ENCODE peak calls at places on chromosomes 1 and 21, in five cellular contexts. T is body of pancreas, F is HCT116, Z is upper lobe of right lung, K is ovary. C is an unnamed sample.

GRCh38 chr1:13967707-13968106 is 267.7 kb downstream of the PRDM2 start:
- DNase-seq in F (no peak), K (no peak), Z (no peak), T (no peak), C (no peak)

GRCh38 chr21:31879251-31879650 is 6.4 kb downstream of the HUNK start:
- DNase-seq in K (no peak), F (no peak), Z (no peak), T (peak; percentile 55), C (no peak)

GRCh38 chr1:220076861-220077762 is 12.5 kb downstream of the BPNT1 start:
- DNase-seq in Z (no peak), T (no peak), K (no peak), F (no peak), C (no peak)

GRCh38 chr1:64965239-64966157 is 851 bp downstream of the JAK1 start:
- DNase-seq in T (peak; percentile 69), F (no peak), K (peak; percentile 81), Z (peak; percentile 86), C (peak; percentile 70)

GRCh38 chr1:167676205-167676915 is 45.4 kb upstream of the MPZL1 start:
- DNase-seq in K (no peak), T (no peak), Z (no peak), F (no peak), C (no peak)

GRCh38 chr1:15064217-15064929 is 89.2 kb upstream of the TMEM51 start:
- DNase-seq in F (no peak), K (no peak), T (no peak), Z (no peak), C (no peak)

GRCh38 chr1:32332290-32333079 is 3.5 kb downstream of the MARCKSL1 start:
- DNase-seq in T (no peak), K (no peak), F (no peak), Z (no peak), C (no peak)

GRCh38 chr1:26302733-26303405 is 3.6 kb downstream of the UBXN11 start:
- DNase-seq in T (no peak), F (no peak), K (no peak), Z (no peak), C (peak; percentile 89)

GRCh38 chr1:214329456-214330220 is 48.7 kb downstream of the SMYD2 start:
- DNase-seq in F (no peak), T (no peak), Z (no peak), K (no peak), C (no peak)

GRCh38 chr21:18832950-18833349 is 429.4 kb upstream of the TMPRSS15 start:
- DNase-seq in F (no peak), T (no peak), K (no peak), Z (no peak), C (no peak)

GRCh38 chr1:39726600-39726999 is 12.1 kb upstream of the PPIE start:
- DNase-seq in K (no peak), Z (no peak), F (no peak), T (no peak), C (no peak)

GRCh38 chr1:177302365-177303044 is 131.7 kb downstream of the BRINP2 start:
- DNase-seq in Z (peak; percentile 65), T (peak; percentile 16), F (no peak), K (no peak), C (no peak)

GRCh38 chr1:51192213-51192843 is 43.7 kb upstream of the RNF11 start:
- DNase-seq in K (peak; percentile 65), Z (no peak), T (peak; percentile 75), F (peak; percentile 63), C (peak; percentile 65)

GRCh38 chr21:44002511-44002910 is 9.6 kb upstream of the TRAPPC10 start:
- DNase-seq in K (no peak), Z (no peak), T (no peak), F (no peak), C (no peak)

GRCh38 chr21:31538821-31539220 is 120.7 kb upstream of the SOD1 start:
- DNase-seq in K (no peak), F (no peak), T (no peak), Z (no peak), C (no peak)

GRCh38 chr21:45602106-45602505 is 41.4 kb upstream of the PCBP3 start:
- DNase-seq in K (no peak), F (no peak), Z (peak; percentile 6), T (no peak), C (no peak)

GRCh38 chr1:67489643-67490042 is 59.4 kb upstream of the SERBP1 start:
- DNase-seq in Z (no peak), F (peak; percentile 13), T (peak; percentile 7), K (no peak), C (no peak)

GRCh38 chr1:4755301-4756183 is 101.1 kb downstream of the AJAP1 start:
- DNase-seq in T (no peak), K (no peak), F (no peak), Z (no peak), C (no peak)

GRCh38 chr1:182484531-182485257 is 34.7 kb downstream of the RGSL1 start:
- DNase-seq in K (no peak), F (peak; percentile 16), T (no peak), Z (peak; percentile 64), C (no peak)

GRCh38 chr1:110005971-110006370 is 21.4 kb downstream of the AHCYL1 start:
- DNase-seq in T (no peak), K (no peak), Z (no peak), F (no peak), C (peak; percentile 67)

GRCh38 chr1:227092054-227092453 is 152.0 kb downstream of the COQ8A start:
- DNase-seq in Z (no peak), F (no peak), K (no peak), T (no peak), C (no peak)

GRCh38 chr1:66464802-66465201 is 69.2 kb upstream of the SGIP1 start:
- DNase-seq in F (no peak), T (no peak), K (no peak), Z (no peak), C (peak; percentile 97)

GRCh38 chr1:17588048-17588781 is 48.7 kb downstream of the ARHGEF10L start:
- DNase-seq in T (peak; percentile 93), Z (peak; percentile 75), K (peak; percentile 42), F (no peak), C (peak; percentile 48)

GRCh38 chr1:51567653-51568052 is 48.6 kb upstream of the EPS15 start:
- DNase-seq in Z (no peak), K (no peak), F (no peak), T (no peak), C (peak; percentile 89)

DNA sequence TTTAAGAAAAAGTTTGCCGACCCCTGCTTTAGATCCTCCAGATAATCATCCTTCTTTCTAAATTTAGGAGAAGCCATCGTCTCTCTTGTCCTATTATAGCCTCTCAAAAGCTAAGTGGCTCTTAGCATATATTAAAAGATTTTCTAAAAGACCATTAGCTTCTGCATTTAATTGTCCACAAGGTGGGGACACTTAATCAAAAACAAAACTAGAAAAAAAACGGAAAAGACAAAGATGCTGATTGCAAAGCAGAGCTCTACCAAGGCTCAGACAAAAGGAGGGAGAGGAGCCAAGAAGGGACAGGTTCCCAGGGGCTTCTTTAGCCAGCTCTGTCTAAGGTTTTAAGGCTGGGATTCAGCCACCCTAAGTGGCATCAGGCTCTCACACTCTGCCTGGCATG is 128.3 kb upstream of the HMGB4 start:
- DNase-seq in F (peak; percentile 1), K (no peak), T (no peak), Z (no peak), C (no peak)
- TF ChIP-seq CTCF in F (peak; percentile 37), K (no peak), T (peak; percentile 41), Z (peak; percentile 21), C (peak; percentile 33)

DNA sequence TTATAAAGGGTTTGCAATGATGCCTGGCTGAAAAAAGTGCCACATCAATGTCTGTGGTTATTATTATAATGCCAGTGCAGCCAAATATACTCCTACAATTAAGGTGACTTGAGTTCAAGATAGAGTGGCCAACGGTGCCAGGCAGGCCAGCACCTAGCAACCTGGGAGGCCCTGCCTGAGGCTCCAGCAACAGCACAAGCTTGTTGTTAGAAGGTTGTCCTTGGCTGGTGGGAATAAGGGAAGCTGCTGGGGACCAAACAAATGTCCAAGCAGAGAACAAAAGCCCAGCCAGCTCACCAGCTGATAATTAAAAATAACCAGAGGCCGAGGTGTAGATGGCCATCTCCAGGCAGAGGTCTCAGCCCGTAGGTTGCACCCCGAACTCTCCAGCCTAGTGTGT is 2.0 kb downstream of the TMPRSS2 start:
- DNase-seq in F (no peak), K (no peak), Z (no peak), T (peak; percentile 88), C (no peak)
- H3K4me3 ChIP-seq in F (no peak overlapping the region), K (no peak overlapping the region), Z (peak overlapping the region; percentile 52), T (peak overlapping the region; percentile 91), C (no peak overlapping the region)

GRCh38 chr1:100928128-100928527 is 32.2 kb downstream of the SLC30A7 start:
- DNase-seq in T (no peak), Z (no peak), F (no peak), K (no peak), C (no peak)
- TF ChIP-seq CTCF in T (no peak), Z (no peak), F (peak; percentile 5), K (no peak), C (no peak)

DNA sequence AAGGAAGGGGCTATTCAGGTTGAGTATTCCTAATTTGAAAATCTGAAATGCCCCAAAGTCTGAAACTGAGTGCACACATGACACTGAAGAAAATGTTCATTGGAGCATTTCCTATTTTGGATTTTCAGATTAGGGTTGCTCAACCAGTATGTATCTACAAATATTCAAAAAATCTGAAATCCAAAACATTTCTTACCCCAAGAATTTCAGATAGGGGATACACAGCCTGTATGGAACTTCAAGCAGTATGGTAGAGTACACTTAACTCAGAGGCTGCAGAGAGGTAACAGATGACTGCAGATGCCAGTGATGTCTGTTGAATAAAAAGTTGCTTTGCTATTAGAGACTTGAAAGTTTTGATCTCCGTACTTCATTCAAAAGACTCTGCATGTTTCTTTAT is 19.0 kb downstream of the YTHDF2 start:
- DNase-seq in T (no peak), F (no peak), K (no peak), Z (no peak), C (no peak)
- H3K4me3 ChIP-seq in T (no peak overlapping the region), F (no peak overlapping the region), K (no peak overlapping the region), Z (peak overlapping the region; percentile 2), C (no peak overlapping the region)

DNA sequence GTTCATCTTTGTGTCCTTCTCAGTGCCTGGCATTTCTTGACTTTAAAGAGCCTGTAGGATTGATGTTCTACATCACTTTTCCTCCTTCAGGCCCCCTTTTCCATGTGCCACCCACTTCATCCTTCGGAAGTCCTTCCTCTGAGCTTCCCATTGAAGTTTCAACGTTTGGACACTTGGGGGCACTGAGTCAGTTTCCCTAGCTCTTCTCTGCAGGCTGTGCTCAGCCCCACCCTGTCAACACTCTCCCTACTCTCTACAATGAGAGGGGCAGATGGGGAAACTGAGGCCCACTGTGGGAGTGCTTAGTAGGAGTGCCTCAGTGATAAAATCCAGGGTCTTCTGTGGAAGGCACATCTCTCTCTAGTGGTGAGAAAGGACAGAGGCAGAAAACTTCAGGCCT is 11.9 kb downstream of the KCNJ10 start:
- DNase-seq in T (no peak), Z (no peak), K (no peak), F (no peak), C (no peak)
- TF ChIP-seq CTCF in T (no peak), Z (peak; percentile 25), K (no peak), F (peak; percentile 37), C (peak; percentile 21)

GRCh38 chr1:169387383-169387782 is 19.4 kb downstream of the BLZF1 start:
- DNase-seq in Z (no peak), T (no peak), K (no peak), F (no peak), C (no peak)
- H3K4me3 ChIP-seq in Z (no peak overlapping the region), T (no peak overlapping the region), K (no peak overlapping the region), F (no peak overlapping the region), C (no peak overlapping the region)

C was measured in foreskin fibroblast.